ENCODE peak calls at places on chromosomes 13 and 19, in six cellular contexts. V is heart left ventricle, E is suprapubic skin, H is stomach, W is HCT116, C is uterus. L is an unnamed sample.

GRCh38 chr19:13790354-13790753 is 4.9 kb upstream of the ZSWIM4 start:
- DNase-seq in V (no peak), E (no peak), H (no peak), W (no peak), C (no peak), L (no peak)

GRCh38 chr19:56086671-56087430 is 34.2 kb downstream of the ZNF787 start:
- DNase-seq in V (no peak), E (no peak), H (no peak), W (no peak), C (no peak), L (no peak)

GRCh38 chr19:5586300-5587070 is 18.7 kb upstream of the TINCR start:
- DNase-seq in V (no peak), E (no peak), H (no peak), W (no peak), C (no peak), L (no peak)

GRCh38 chr13:65330287-65330686 is 1899.8 kb downstream of the PCDH9 start:
- DNase-seq in V (no peak), E (no peak), H (no peak), W (no peak), C (no peak), L (no peak)

GRCh38 chr13:23901365-23901764 is 4.1 kb upstream of the C1QTNF9B start:
- DNase-seq in V (no peak), E (no peak), H (no peak), W (no peak), C (no peak), L (no peak)

GRCh38 chr13:28707629-28708427 is 10.9 kb downstream of the SLC46A3 start:
- DNase-seq in V (no peak), E (no peak), H (no peak), W (no peak), C (no peak), L (peak; percentile 49)

GRCh38 chr19:41027273-41027967 is 36.3 kb downstream of the CYP2B6 start:
- DNase-seq in V (no peak), E (peak; percentile 26), H (no peak), W (no peak), C (no peak), L (no peak)

GRCh38 chr19:10086032-10086903 is at the start of gene SHFL:
- DNase-seq in V (peak; percentile 70), E (no peak), H (peak; percentile 85), W (no peak), C (peak; percentile 72), L (peak; percentile 74)

GRCh38 chr13:92197669-92198068 is 799.2 kb downstream of the GPC5 start:
- DNase-seq in V (no peak), E (no peak), H (no peak), W (no peak), C (no peak), L (no peak)

GRCh38 chr19:3291644-3292043 is 67.2 kb downstream of the CELF5 start:
- DNase-seq in V (no peak), E (no peak), H (no peak), W (no peak), C (no peak), L (no peak)

GRCh38 chr19:46528601-46529447 is 33.2 kb upstream of the PNMA8B start:
- DNase-seq in V (no peak), E (no peak), H (no peak), W (no peak), C (no peak), L (no peak)

GRCh38 chr13:20882206-20882605 is 20.3 kb downstream of the XPO4 start:
- DNase-seq in V (no peak), E (no peak), H (no peak), W (no peak), C (no peak), L (no peak)

GRCh38 chr19:55699221-55699620 is 24.2 kb downstream of the EPN1 start:
- DNase-seq in V (peak; percentile 18), E (peak; percentile 38), H (peak; percentile 22), W (no peak), C (no peak), L (no peak)

GRCh38 chr19:44697670-44698034 is 1.3 kb upstream of the CEACAM16 start:
- DNase-seq in V (no peak), E (no peak), H (no peak), W (no peak), C (no peak), L (no peak)

GRCh38 chr13:25046985-25047660 is 48.8 kb upstream of the PABPC3 start:
- DNase-seq in V (no peak), E (no peak), H (no peak), W (no peak), C (no peak), L (no peak)

GRCh38 chr13:23790591-23791170 is 98.5 kb downstream of the MIPEP start:
- DNase-seq in V (no peak), E (no peak), H (no peak), W (no peak), C (no peak), L (peak; percentile 20)

GRCh38 chr19:37817180-37817911 is 38.0 kb upstream of the ZNF573 start:
- DNase-seq in V (peak; percentile 93), E (peak; percentile 81), H (peak; percentile 33), W (no peak), C (peak; percentile 74), L (peak; percentile 82)

GRCh38 chr13:30408319-30409101 is 13.8 kb upstream of the UBE2L5 start:
- DNase-seq in V (peak; percentile 95), E (peak; percentile 96), H (peak; percentile 96), W (no peak), C (peak; percentile 95), L (peak; percentile 95)
- TF ChIP-seq CTCF in V (peak; percentile 80), E (peak; percentile 95), H (no peak), W (no peak), C (peak; percentile 95), L (peak; percentile 87)

DNA sequence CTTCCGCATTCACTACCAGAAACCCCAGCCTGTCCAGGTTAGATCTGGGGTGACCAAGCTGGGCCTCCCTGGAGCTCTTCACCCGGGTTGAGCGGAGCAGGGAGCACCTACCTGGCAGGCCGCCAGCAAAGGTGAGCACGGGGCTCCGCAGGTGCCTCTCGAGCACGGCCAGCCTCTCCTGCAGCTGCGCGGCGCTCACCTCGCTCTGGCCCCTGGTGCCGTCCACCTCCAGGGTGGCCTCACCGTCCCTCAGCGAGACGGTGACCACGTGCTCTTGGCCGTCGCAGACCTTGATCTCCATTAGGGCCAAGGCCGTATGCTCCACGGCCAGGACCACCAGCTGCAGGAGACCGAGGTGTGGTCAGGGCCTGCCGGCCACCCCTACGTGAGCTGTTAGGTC is 42.0 kb downstream of the GAS6 start:
- DNase-seq in V (no peak), E (no peak), H (no peak), W (no peak), C (no peak), L (no peak)
- TF ChIP-seq POLR2A in V (no peak), E (no peak), H (no peak), W (no peak), C (no peak), L (no peak)

GRCh38 chr19:42232435-42232834 is 10.0 kb downstream of the GSK3A start:
- DNase-seq in V (no peak), E (no peak), H (no peak), W (no peak), C (no peak), L (no peak)

GRCh38 chr19:42234364-42234763 is 8.0 kb downstream of the GSK3A start:
- DNase-seq in V (no peak), E (no peak), H (no peak), W (no peak), C (no peak), L (no peak)

GRCh38 chr19:42235181-42235580 is 7.2 kb downstream of the GSK3A start:
- DNase-seq in V (no peak), E (no peak), H (no peak), W (no peak), C (no peak), L (no peak)

GRCh38 chr19:42233638-42234292 is 8.6 kb downstream of the GSK3A start:
- DNase-seq in V (no peak), E (no peak), H (no peak), W (no peak), C (no peak), L (no peak)

DNA sequence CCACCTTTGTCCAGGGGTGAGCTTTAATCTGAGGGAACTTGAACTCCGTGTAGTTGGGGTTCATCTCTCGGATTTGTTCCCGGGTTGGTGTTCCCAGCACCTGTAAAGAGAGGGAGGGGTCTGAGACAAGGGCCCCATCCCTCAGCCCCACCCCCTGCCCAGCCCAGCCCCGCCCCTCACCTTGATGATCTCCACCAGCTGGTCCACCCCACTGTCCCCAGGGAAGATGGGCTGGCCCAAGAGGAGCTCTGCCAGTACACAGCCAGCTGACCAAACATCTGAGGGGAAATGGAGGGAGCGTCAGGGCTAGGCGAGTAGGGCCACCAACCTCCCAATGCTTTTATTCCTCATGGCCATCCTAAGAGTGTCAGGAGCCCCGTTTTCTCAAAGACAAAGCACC is 9.3 kb downstream of the GSK3A start:
- DNase-seq in V (no peak), E (no peak), H (no peak), W (no peak), C (no peak), L (no peak)
- H3K4me3 ChIP-seq in V (no peak overlapping the region), E (no peak overlapping the region), H (no peak overlapping the region), W (no peak overlapping the region), C (no peak overlapping the region), L (no peak overlapping the region)

DNA sequence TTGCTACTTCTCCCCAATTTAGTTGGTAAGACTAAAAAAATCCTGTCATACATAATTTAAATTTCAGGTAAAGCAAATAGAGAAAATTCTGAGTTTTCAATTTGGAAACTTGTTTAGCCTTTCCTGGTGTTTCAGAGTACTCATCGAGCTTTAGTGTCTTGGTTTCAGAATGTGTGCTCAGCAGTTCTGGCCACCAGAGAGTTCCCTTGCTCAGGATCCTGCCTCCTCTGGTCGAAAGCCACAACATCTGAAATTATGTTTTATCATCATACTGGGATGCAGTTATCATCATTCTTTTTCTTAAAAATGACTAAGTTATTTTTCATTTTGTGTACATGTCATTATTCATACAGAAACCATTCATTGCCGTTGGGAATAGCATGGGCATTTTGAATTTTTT is 263.2 kb upstream of the SPRY2 start:
- DNase-seq in V (peak; percentile 33), E (no peak), H (no peak), W (no peak), C (no peak), L (no peak)
- TF ChIP-seq CTCF in V (peak; percentile 11), E (no peak), H (no peak), W (no peak), C (no peak), L (no peak)

DNA sequence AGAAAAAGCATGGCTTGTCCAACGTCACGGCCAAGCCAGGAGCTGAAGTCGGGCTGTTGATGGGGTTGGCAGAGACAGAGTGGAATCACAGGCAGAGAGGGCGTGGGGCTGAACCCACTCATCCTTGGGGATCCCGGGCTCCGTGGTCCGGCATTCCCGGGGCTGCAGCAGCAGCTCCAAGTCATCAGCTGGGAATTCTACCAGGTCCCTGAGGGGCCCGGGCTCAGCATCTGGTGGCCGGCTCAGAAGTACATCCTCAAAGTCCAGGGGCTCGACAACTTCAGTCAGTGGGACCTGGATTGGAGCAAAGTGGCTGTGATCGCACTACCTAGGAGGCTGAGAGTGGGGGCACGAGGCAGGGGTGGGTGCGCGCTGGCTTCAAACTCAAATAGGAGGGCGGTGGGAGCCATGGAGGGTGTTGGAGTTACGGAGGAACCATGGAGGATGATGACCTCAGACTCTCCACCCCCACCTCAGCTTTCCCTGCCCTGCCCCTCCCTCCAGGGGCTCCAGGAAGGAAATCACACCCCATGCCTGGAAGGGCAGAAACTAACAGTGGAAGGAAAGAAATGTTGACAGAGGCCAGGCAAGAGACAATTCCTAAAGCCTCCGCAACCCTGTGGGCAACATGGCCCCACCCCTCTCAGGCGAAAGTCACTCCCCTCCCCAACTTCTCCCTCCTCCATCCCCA is 9.5 kb downstream of the DOCK6 start:
- DNase-seq in V (no peak), E (no peak), H (no peak), W (no peak), C (no peak), L (no peak)
- TF ChIP-seq POLR2A in V (no peak), E (no peak), H (no peak), W (no peak), C (no peak), L (no peak)

L was measured in body of pancreas.